ENCODE peak calls at places on chromosome 14, in five cellular contexts. X is dorsolateral prefrontal cortex, I is upper lobe of right lung, A is lower lobe of right lung, Y is cardiac muscle cell. E is an unnamed sample.

GRCh38 chr14:98103705-98104104 is 1168.3 kb downstream of the BCL11B start:
- DNase-seq in X (no peak), I (no peak), A (no peak), Y (no peak), E (no peak)

GRCh38 chr14:104281768-104282301 is 143.4 kb downstream of the KIF26A start:
- DNase-seq in X (no peak), I (peak; percentile 54), A (peak; percentile 26), Y (no peak), E (peak; percentile 4)

GRCh38 chr14:26526132-26526531 is 71.7 kb downstream of the NOVA1 start:
- DNase-seq in X (no peak), I (no peak), A (no peak), Y (no peak), E (no peak)

GRCh38 chr14:52080171-52080800 is 11.4 kb upstream of the NID2 start:
- DNase-seq in X (no peak), I (no peak), A (no peak), Y (peak; percentile 91), E (no peak)

GRCh38 chr14:24232121-24232644 is at the start of gene NEDD8:
- DNase-seq in X (peak; percentile 93), I (peak; percentile 94), A (peak; percentile 93), Y (peak; percentile 98), E (peak; percentile 96)

GRCh38 chr14:59439256-59440015 is 25.7 kb downstream of the GPR135 start:
- DNase-seq in X (no peak), I (no peak), A (no peak), Y (peak; percentile 86), E (no peak)

GRCh38 chr14:105861985-105862465 is 335.6 kb downstream of the TMEM121 start:
- DNase-seq in X (no peak), I (no peak), A (no peak), Y (no peak), E (no peak)

GRCh38 chr14:77872971-77873370 is 73.1 kb downstream of the ADCK1 start:
- DNase-seq in X (no peak), I (no peak), A (no peak), Y (no peak), E (no peak)

GRCh38 chr14:50148799-50149198 is 32.4 kb upstream of the VCPKMT start:
- DNase-seq in X (no peak), I (no peak), A (no peak), Y (no peak), E (no peak)

GRCh38 chr14:52711666-52712065 is 4.7 kb downstream of the PSMC6 start:
- DNase-seq in X (no peak), I (no peak), A (no peak), Y (no peak), E (no peak)

GRCh38 chr14:100486025-100486828 is 101.0 kb downstream of the BEGAIN start:
- DNase-seq in X (peak; percentile 33), I (peak; percentile 76), A (peak; percentile 60), Y (peak; percentile 78), E (peak; percentile 67)

GRCh38 chr14:49975286-49975685 is 82.4 kb downstream of the ARF6 start:
- DNase-seq in X (no peak), I (no peak), A (no peak), Y (peak; percentile 86), E (no peak)

GRCh38 chr14:22452330-22452729 is 136.7 kb downstream of the DAD1 start:
- DNase-seq in X (no peak), I (no peak), A (no peak), Y (no peak), E (no peak)

GRCh38 chr14:92937229-92937937 is 14.4 kb downstream of the CHGA start:
- DNase-seq in X (no peak), I (no peak), A (no peak), Y (no peak), E (no peak)

GRCh38 chr14:103250181-103250580 is 83.9 kb upstream of the EIF5 start:
- DNase-seq in X (no peak), I (no peak), A (no peak), Y (no peak), E (no peak)

GRCh38 chr14:106021832-106022231 is 495.4 kb downstream of the TMEM121 start:
- DNase-seq in X (no peak), I (no peak), A (no peak), Y (no peak), E (no peak)

GRCh38 chr14:102493585-102493984 is 16.0 kb downstream of the ANKRD9 start:
- DNase-seq in X (no peak), I (peak; percentile 49), A (peak; percentile 24), Y (no peak), E (no peak)

GRCh38 chr14:22426711-22427110 is 162.3 kb downstream of the DAD1 start:
- DNase-seq in X (no peak), I (no peak), A (no peak), Y (no peak), E (no peak)

GRCh38 chr14:103281496-103282231 is 52.4 kb upstream of the EIF5 start:
- DNase-seq in X (no peak), I (no peak), A (no peak), Y (peak; percentile 68), E (peak; percentile 56)

GRCh38 chr14:71395151-71395604 is 487.9 kb downstream of the PCNX1 start:
- DNase-seq in X (no peak), I (no peak), A (no peak), Y (peak; percentile 32), E (no peak)

GRCh38 chr14:21476526-21476924 is 234 bp downstream of the RAB2B start:
- DNase-seq in X (peak; percentile 78), I (peak; percentile 95), A (peak; percentile 93), Y (no peak), E (peak; percentile 86)

GRCh38 chr14:40133484-40133883 is 701.3 kb upstream of the FBXO33 start:
- DNase-seq in X (no peak), I (no peak), A (no peak), Y (no peak), E (no peak)

GRCh38 chr14:31270196-31270772 is 62.7 kb upstream of the HECTD1 start:
- DNase-seq in X (no peak), I (peak; percentile 69), A (peak; percentile 57), Y (peak; percentile 4), E (no peak)

GRCh38 chr14:46091819-46092218 is 559.8 kb downstream of the RPL10L start:
- DNase-seq in X (no peak), I (no peak), A (no peak), Y (no peak), E (no peak)
- H3K27ac ChIP-seq in X (no peak overlapping the region), I (no peak overlapping the region), A (no peak overlapping the region), Y (no peak overlapping the region), E (no peak overlapping the region)

GRCh38 chr14:68695326-68695768 is 97.5 kb downstream of the ZFP36L1 start:
- DNase-seq in X (no peak), I (no peak), A (no peak), Y (peak; percentile 98), E (peak; percentile 74)

GRCh38 chr14:68693926-68694325 is 98.9 kb downstream of the ZFP36L1 start:
- DNase-seq in X (no peak), I (no peak), A (no peak), Y (no peak), E (peak; percentile 13)

GRCh38 chr14:68694516-68695235 is 98.2 kb downstream of the ZFP36L1 start:
- DNase-seq in X (no peak), I (no peak), A (no peak), Y (peak; percentile 89), E (peak; percentile 30)

GRCh38 chr14:68695871-68696665 is 96.8 kb downstream of the ZFP36L1 start:
- DNase-seq in X (no peak), I (no peak), A (no peak), Y (no peak), E (peak; percentile 10)

GRCh38 chr14:68696721-68697495 is 96.0 kb downstream of the ZFP36L1 start:
- DNase-seq in X (no peak), I (peak; percentile 10), A (no peak), Y (no peak), E (no peak)
- H3K27ac ChIP-seq in X (no peak overlapping the region), I (no peak overlapping the region), A (no peak overlapping the region), Y (no peak overlapping the region), E (peak overlapping the region; percentile 84)

GRCh38 chr14:73253323-73253610 is 16.0 kb downstream of the PAPLN start:
- DNase-seq in X (no peak), I (no peak), A (no peak), Y (no peak), E (no peak)

GRCh38 chr14:73254247-73255004 is 17.1 kb downstream of the PAPLN start:
- DNase-seq in X (no peak), I (no peak), A (no peak), Y (no peak), E (no peak)

GRCh38 chr14:73255005-73255400 is 17.7 kb downstream of the PAPLN start:
- DNase-seq in X (no peak), I (no peak), A (no peak), Y (no peak), E (no peak)

GRCh38 chr14:73252491-73253322 is 15.4 kb downstream of the PAPLN start:
- DNase-seq in X (no peak), I (no peak), A (no peak), Y (no peak), E (no peak)

GRCh38 chr14:73253721-73254120 is 16.4 kb downstream of the PAPLN start:
- DNase-seq in X (no peak), I (no peak), A (no peak), Y (no peak), E (no peak)
- H3K27ac ChIP-seq in X (no peak overlapping the region), I (no peak overlapping the region), A (no peak overlapping the region), Y (no peak overlapping the region), E (no peak overlapping the region)

GRCh38 chr14:91924871-91925726 is 22.4 kb downstream of the FBLN5 start:
- DNase-seq in X (no peak), I (no peak), A (no peak), Y (peak; percentile 53), E (no peak)
- H3K27ac ChIP-seq in X (no peak overlapping the region), I (peak overlapping the region; percentile 68), A (peak overlapping the region; percentile 41), Y (no peak overlapping the region), E (peak overlapping the region; percentile 8)

DNA sequence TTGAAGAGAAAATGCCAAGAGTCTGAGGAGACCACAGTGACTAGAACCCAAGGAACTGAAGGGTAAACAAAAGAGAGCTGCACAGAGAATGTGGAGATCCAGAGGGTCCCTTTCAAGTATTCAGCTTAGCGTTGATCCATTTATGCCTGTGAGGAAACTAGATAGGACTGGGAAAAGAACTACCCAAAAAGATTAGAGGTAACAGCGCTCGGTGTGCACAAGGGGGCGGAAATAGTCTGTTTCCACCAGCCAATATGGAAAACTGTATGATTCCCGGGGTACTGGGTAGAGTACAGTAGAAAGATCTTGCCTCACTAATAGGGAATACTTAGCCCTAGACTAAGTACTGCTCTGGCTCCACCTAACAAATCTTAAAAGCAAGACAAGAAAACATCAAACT is 135.5 kb downstream of the DPF3 start:
- DNase-seq in X (no peak), I (no peak), A (no peak), Y (no peak), E (no peak)
- H3K27ac ChIP-seq in X (no peak overlapping the region), I (no peak overlapping the region), A (no peak overlapping the region), Y (no peak overlapping the region), E (no peak overlapping the region)

GRCh38 chr14:90552465-90553297 is 155.9 kb downstream of the CALM1 start:
- DNase-seq in X (no peak), I (peak; percentile 51), A (peak; percentile 34), Y (no peak), E (no peak)
- H3K27ac ChIP-seq in X (peak overlapping the region; percentile 95), I (no peak overlapping the region), A (no peak overlapping the region), Y (no peak overlapping the region), E (no peak overlapping the region)